ENCODE peak calls at places on chromosomes 1 and 21, in five cellular contexts. T is hepatocyte, O is NCI-H446, L is H7, X is hypothalamus. Q is an unnamed sample.

GRCh38 chr1:76162254-76162653 is 87.7 kb downstream of the ST6GALNAC3 start:
- DNase-seq in T (no peak), O (no peak), L (no peak), X (no peak), Q (no peak)

GRCh38 chr21:37425684-37426083 is 59.1 kb downstream of the DYRK1A start:
- DNase-seq in T (no peak), O (no peak), L (no peak), X (no peak), Q (no peak)

GRCh38 chr21:45927032-45927431 is 54.5 kb upstream of the COL6A1 start:
- DNase-seq in T (no peak), O (no peak), L (no peak), X (no peak), Q (no peak)

GRCh38 chr1:203287109-203287893 is 18.0 kb upstream of the BTG2 start:
- DNase-seq in T (peak; percentile 55), O (no peak), L (peak; percentile 66), X (no peak), Q (no peak)

GRCh38 chr1:193338194-193338593 is 151.8 kb upstream of the B3GALT2 start:
- DNase-seq in T (no peak), O (no peak), L (no peak), X (no peak), Q (no peak)

GRCh38 chr1:235041201-235041600 is 87.4 kb downstream of the TOMM20 start:
- DNase-seq in T (no peak), O (no peak), L (no peak), X (no peak), Q (no peak)

GRCh38 chr1:50659107-50659628 is 235.9 kb upstream of the DMRTA2 start:
- DNase-seq in T (no peak), O (no peak), L (no peak), X (no peak), Q (no peak)

GRCh38 chr1:65310078-65310587 is 790 bp downstream of the DNAJC6 start:
- DNase-seq in T (no peak), O (peak; percentile 71), L (peak; percentile 75), X (no peak), Q (no peak)

GRCh38 chr1:66599346-66599745 is 65.4 kb downstream of the SGIP1 start:
- DNase-seq in T (no peak), O (no peak), L (no peak), X (no peak), Q (no peak)

GRCh38 chr1:167628754-167629515 is 1.1 kb upstream of the RCSD1 start:
- DNase-seq in T (no peak), O (no peak), L (peak; percentile 45), X (no peak), Q (no peak)

GRCh38 chr1:26993237-26994019 is at the start of gene TRNP1:
- DNase-seq in T (peak; percentile 94), O (peak; percentile 77), L (peak; percentile 99), X (no peak), Q (peak; percentile 91)

GRCh38 chr1:54610601-54611580 is 12.4 kb downstream of the FAM151A start:
- DNase-seq in T (no peak), O (no peak), L (peak; percentile 56), X (no peak), Q (no peak)

GRCh38 chr21:38938343-38938742 is 132.6 kb downstream of the ETS2 start:
- DNase-seq in T (no peak), O (no peak), L (peak; percentile 63), X (no peak), Q (no peak)

GRCh38 chr1:183676515-183677189 is 23.5 kb upstream of the APOBEC4 start:
- DNase-seq in T (peak; percentile 42), O (peak; percentile 38), L (no peak), X (no peak), Q (no peak)

GRCh38 chr1:247906504-247907047 is 11.2 kb downstream of the OR2W3 start:
- DNase-seq in T (no peak), O (no peak), L (peak; percentile 17), X (no peak), Q (peak; percentile 15)

GRCh38 chr1:94207695-94208094 is 29.7 kb downstream of the ARHGAP29 start:
- DNase-seq in T (no peak), O (no peak), L (no peak), X (no peak), Q (no peak)

GRCh38 chr21:41966872-41967621 is 13.2 kb upstream of the C2CD2 start:
- DNase-seq in T (no peak), O (no peak), L (peak; percentile 39), X (no peak), Q (no peak)

GRCh38 chr1:218259800-218260199 is 25.3 kb upstream of the RRP15 start:
- DNase-seq in T (peak; percentile 17), O (peak; percentile 34), L (peak; percentile 34), X (no peak), Q (peak; percentile 49)

GRCh38 chr1:32981003-32981909 is 16.6 kb upstream of the RNF19B start:
- DNase-seq in T (no peak), O (no peak), L (no peak), X (no peak), Q (peak; percentile 71)

GRCh38 chr1:158932171-158932570 is 819 bp downstream of the PYHIN1 start:
- DNase-seq in T (no peak), O (no peak), L (no peak), X (no peak), Q (no peak)

GRCh38 chr1:179742717-179743678 is at the start of gene FAM163A:
- DNase-seq in T (peak; percentile 32), O (no peak), L (peak; percentile 83), X (no peak), Q (no peak)

GRCh38 chr1:28756846-28757245 is 20.1 kb downstream of the YTHDF2 start:
- DNase-seq in T (no peak), O (no peak), L (no peak), X (no peak), Q (no peak)

GRCh38 chr1:241323510-241323909 is 33.5 kb downstream of the RGS7 start:
- DNase-seq in T (peak; percentile 70), O (no peak), L (peak; percentile 52), X (no peak), Q (peak; percentile 49)

GRCh38 chr1:53371121-53371666 is 43.3 kb upstream of the LRP8 start:
- DNase-seq in T (no peak), O (no peak), L (peak; percentile 67), X (no peak), Q (no peak)

GRCh38 chr1:202018476-202019234 is 8.3 kb downstream of the ELF3 start:
- DNase-seq in T (peak; percentile 88), O (no peak), L (peak; percentile 69), X (no peak), Q (peak; percentile 93)

GRCh38 chr1:161182214-161182613 is 4.9 kb upstream of the B4GALT3 start:
- DNase-seq in T (no peak), O (no peak), L (no peak), X (no peak), Q (no peak)

GRCh38 chr1:155013632-155014031 is 11.0 kb downstream of the ZBTB7B start:
- DNase-seq in T (no peak), O (no peak), L (no peak), X (no peak), Q (no peak)

GRCh38 chr1:54995835-54996234 is 2.9 kb upstream of the BSND start:
- DNase-seq in T (no peak), O (no peak), L (no peak), X (no peak), Q (no peak)

GRCh38 chr21:20698585-20698984 is 299.6 kb upstream of the NCAM2 start:
- DNase-seq in T (no peak), O (no peak), L (no peak), X (no peak), Q (no peak)